ENCODE peak calls at places on chromosomes 7 and 10, in ten cellular contexts. D is HCT116, C is GM12891, Q is spleen, J is stomach, W is esophagus squamous epithelium, E is gastrocnemius medialis, Y is esophagus muscularis mucosa, V is A549, Z is suprapubic skin. U is an unnamed sample.

GRCh38 chr7:33986951-33987948 is 81.9 kb downstream of the BMPER start:
- DNase-seq in E (peak), W (no peak), Y (no peak), V (peak), C (no peak), J (no peak), D (peak), Z (no peak), Q (no peak), U (no peak)

GRCh38 chr7:117085769-117086463 is 132.6 kb downstream of the ST7 start:
- DNase-seq in D (no peak), J (no peak), E (no peak), Z (no peak), Q (no peak), W (no peak), V (no peak), C (no peak), Y (no peak), U (no peak)

GRCh38 chr10:123858039-123858740 is 33.4 kb downstream of the CPXM2 start:
- DNase-seq in V (no peak), Y (no peak), C (no peak), Q (no peak), Z (no peak), J (no peak), D (no peak), W (no peak), E (no peak), U (no peak)

GRCh38 chr7:48411619-48412018 is 240.4 kb downstream of the ABCA13 start:
- DNase-seq in Q (no peak), D (no peak), Z (no peak), W (no peak), E (no peak), J (no peak), Y (peak), V (no peak), C (no peak), U (no peak)

GRCh38 chr7:30238721-30239441 is 45.5 kb upstream of the ZNRF2 start:
- DNase-seq in Q (no peak), C (no peak), W (no peak), E (no peak), Z (no peak), Y (peak), V (no peak), J (peak), D (no peak), U (peak)

GRCh38 chr7:55556031-55556430 is 16.3 kb downstream of the VOPP1 start:
- DNase-seq in Q (no peak), Z (no peak), W (no peak), Y (no peak), J (no peak), C (no peak), D (no peak), V (no peak), E (no peak), U (no peak)

GRCh38 chr7:118059209-118059608 is 124.8 kb upstream of the LSM8 start:
- DNase-seq in Z (no peak), J (no peak), W (no peak), D (no peak), Y (no peak), E (no peak), V (no peak), Q (no peak), C (no peak), U (no peak)

GRCh38 chr10:22712246-22712958 is 2.0 kb downstream of the PIP4K2A start:
- DNase-seq in J (no peak), Q (no peak), C (no peak), Y (no peak), W (no peak), Z (no peak), D (no peak), E (no peak), V (no peak), U (peak)

GRCh38 chr10:124339119-124339807 is 79.5 kb downstream of the OAT start:
- DNase-seq in V (no peak), W (no peak), Z (no peak), E (no peak), C (no peak), Y (no peak), Q (peak), J (peak), D (no peak), U (no peak)

GRCh38 chr7:70131807-70132565 is 533.7 kb downstream of the AUTS2 start:
- DNase-seq in D (no peak), V (no peak), C (no peak), W (no peak), Q (no peak), J (no peak), Z (no peak), Y (no peak), E (no peak), U (no peak)

GRCh38 chr7:70134029-70134445 is 535.8 kb downstream of the AUTS2 start:
- DNase-seq in Z (no peak), Y (no peak), V (no peak), E (no peak), Q (no peak), J (no peak), D (no peak), C (no peak), W (no peak), U (no peak)

GRCh38 chr7:70132802-70133201 is 534.5 kb downstream of the AUTS2 start:
- DNase-seq in Q (no peak), J (no peak), Z (no peak), Y (no peak), D (no peak), W (no peak), V (no peak), E (no peak), C (no peak), U (no peak)

GRCh38 chr7:70133291-70133690 is 535.0 kb downstream of the AUTS2 start:
- DNase-seq in Z (no peak), Q (no peak), C (no peak), J (no peak), E (no peak), D (no peak), Y (no peak), V (no peak), W (no peak), U (no peak)

GRCh38 chr7:70135656-70136055 is 537.4 kb downstream of the AUTS2 start:
- DNase-seq in V (no peak), Z (no peak), C (no peak), Y (no peak), E (no peak), W (no peak), J (no peak), Q (no peak), D (no peak), U (no peak)
- TF ChIP-seq POLR2A in V (no peak), Z (no peak), C (no peak), Y (no peak), E (no peak), W (no peak), J (no peak), Q (no peak), D (no peak), U (no peak)

GRCh38 chr10:101032637-101033201 is 1.7 kb downstream of the SFXN3 start:
- DNase-seq in Y (peak), D (peak), W (no peak), E (no peak), Z (no peak), V (peak), Q (no peak), C (no peak), J (peak), U (peak)
- TF ChIP-seq POLR2A in Y (no peak), D (no peak), W (no peak), E (no peak), Z (peak), V (no peak), Q (no peak), C (no peak), J (no peak), U (peak)

GRCh38 chr7:98280791-98281756 is at the start of gene BRI3:
- DNase-seq in C (peak), Z (peak), Y (peak), Q (peak), D (peak), W (peak), V (peak), J (peak), E (peak), U (peak)
- TF ChIP-seq POLR2A in C (no peak), Z (peak), Y (peak), Q (peak), D (peak), W (peak), V (peak), J (peak), E (peak), U (peak)

GRCh38 chr10:91632671-91633550 is at the start of gene PPP1R3C:
- DNase-seq in E (peak), J (peak), V (peak), Y (peak), D (no peak), C (peak), Z (peak), Q (peak), W (no peak), U (peak)
- TF ChIP-seq POLR2A in E (peak), J (peak), V (peak), Y (peak), D (no peak), C (no peak), Z (peak), Q (no peak), W (peak), U (no peak)

DNA sequence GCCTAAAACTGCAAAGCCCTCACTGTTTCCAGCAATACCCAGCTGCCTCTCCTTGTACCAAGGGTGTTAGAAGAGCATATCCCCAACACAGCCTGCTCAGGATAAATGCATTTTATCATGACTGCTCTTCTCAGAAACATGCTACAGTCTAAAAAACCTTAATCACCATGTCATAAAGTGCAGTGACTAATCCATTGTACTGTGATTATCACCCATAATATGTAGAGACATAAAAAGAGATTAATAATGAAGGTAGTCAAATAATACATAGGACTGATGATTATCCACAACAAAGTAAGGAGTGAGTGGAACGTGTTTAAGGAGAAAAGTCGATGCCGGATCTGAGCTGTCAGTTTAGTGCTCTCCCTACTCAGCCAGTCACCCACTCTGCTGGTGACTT is 12.2 kb upstream of the WDR11 start:
- DNase-seq in D (no peak), Q (no peak), Z (no peak), W (no peak), Y (no peak), C (no peak), V (no peak), J (no peak), E (no peak), U (no peak)
- TF ChIP-seq POLR2A in D (no peak), Q (no peak), Z (no peak), W (no peak), Y (no peak), C (no peak), V (no peak), J (no peak), E (no peak), U (no peak)

DNA sequence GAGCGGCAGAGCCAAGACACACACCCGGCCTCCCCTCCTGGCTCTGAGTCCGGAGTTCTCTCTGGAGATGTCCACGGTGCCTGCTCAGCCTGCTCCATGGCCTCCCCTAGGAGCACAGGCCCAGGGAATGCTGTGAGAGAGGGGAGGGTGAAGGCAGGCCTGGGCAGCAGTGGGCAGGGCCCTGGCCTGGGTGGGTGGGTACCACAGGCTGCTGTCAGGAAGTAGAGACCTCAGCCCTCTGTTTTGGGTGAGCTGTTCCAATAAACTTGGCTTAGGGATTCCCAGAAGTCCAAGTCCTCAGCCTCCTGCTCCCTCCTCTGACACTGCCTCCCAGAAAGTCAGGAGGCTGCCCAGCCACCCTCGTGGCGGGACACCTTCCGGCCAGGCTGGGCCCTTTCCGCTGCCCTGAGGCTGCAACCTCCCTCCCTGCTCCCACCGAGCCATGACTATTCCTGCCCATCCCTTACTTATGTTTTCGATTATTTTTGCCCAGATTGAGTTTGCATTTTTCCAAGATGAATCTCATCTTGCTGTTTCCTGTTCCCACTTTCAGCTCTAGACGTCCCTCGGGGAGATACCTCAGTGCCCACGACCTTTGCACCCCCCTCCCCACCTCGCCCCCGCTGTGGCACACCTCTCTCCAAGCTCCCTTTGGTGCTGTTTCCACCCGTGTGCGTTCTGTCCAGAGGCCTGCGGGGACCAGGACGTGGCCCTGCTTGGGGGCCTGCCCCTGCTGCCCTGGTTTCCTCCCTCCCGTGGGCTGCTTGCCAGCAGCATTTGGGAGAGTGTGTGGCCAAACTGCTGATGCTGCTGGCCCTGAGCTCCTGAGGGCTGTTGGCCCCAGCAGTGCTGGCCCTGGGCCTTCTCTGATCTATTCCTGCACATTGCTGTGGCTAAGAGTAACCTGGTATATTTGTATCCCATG is 5.8 kb upstream of the POLM start:
- DNase-seq in C (no peak), D (no peak), E (no peak), Y (no peak), W (no peak), Z (no peak), Q (peak), J (no peak), V (no peak), U (no peak)
- TF ChIP-seq POLR2A in C (no peak), D (no peak), E (no peak), Y (no peak), W (no peak), Z (no peak), Q (no peak), J (no peak), V (no peak), U (no peak)

GRCh38 chr10:3803295-3803883 is 18.4 kb upstream of the KLF6 start:
- DNase-seq in D (no peak), E (no peak), V (no peak), C (no peak), Y (peak), Q (no peak), J (no peak), W (no peak), Z (no peak), U (peak)
- TF ChIP-seq POLR2A in D (no peak), E (peak), V (no peak), C (no peak), Y (no peak), Q (no peak), J (no peak), W (no peak), Z (no peak), U (peak)

GRCh38 chr10:27104919-27105318 is 4.6 kb upstream of the ANKRD26 start:
- DNase-seq in Z (no peak), D (no peak), Y (no peak), C (no peak), E (no peak), J (no peak), Q (no peak), W (no peak), V (no peak), U (no peak)
- TF ChIP-seq POLR2A in Z (no peak), D (no peak), Y (no peak), C (no peak), E (no peak), J (no peak), Q (no peak), W (no peak), V (no peak), U (no peak)

GRCh38 chr7:77954773-77955562 is 156.4 kb downstream of the PHTF2 start:
- DNase-seq in J (no peak), V (no peak), Z (no peak), D (no peak), W (no peak), Y (no peak), E (no peak), Q (no peak), C (no peak), U (no peak)

GRCh38 chr7:77958436-77958835 is 159.9 kb downstream of the PHTF2 start:
- DNase-seq in J (no peak), Q (no peak), D (no peak), W (no peak), Z (no peak), Y (no peak), V (no peak), E (no peak), C (no peak), U (no peak)

DNA sequence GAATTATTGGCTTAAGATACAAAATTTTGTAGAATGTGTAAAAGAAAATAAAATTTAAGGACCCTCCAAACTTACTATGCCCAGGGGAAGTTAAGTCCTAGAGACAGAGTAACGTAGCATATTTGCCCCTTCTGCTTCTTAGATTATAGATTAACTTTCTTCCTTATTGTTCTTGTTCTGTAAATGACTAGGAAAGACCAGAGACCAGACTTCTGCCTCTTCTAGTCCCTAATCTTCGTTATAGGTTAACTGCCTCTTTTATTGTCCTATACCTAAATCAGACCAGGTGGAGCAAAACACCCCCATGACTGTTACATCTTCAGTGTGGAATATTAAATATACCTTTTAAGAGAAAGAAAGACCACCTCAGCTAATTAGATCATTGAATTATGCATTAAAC is 160.5 kb downstream of the PHTF2 start:
- DNase-seq in J (no peak), V (no peak), D (no peak), W (no peak), E (no peak), C (no peak), Z (no peak), Y (no peak), Q (no peak), U (no peak)
- TF ChIP-seq POLR2A in J (no peak), V (no peak), D (no peak), W (no peak), E (no peak), C (no peak), Z (no peak), Y (no peak), Q (no peak), U (no peak)